ENCODE peak calls at places on chromosomes 12 and 14, in seven cellular contexts. D is fibroblast of the conjunctiva, L is iPS-NIHi11, X is nucleus accumbens, W is anterior cingulate cortex, A is NCI-H345, I is lower lobe of right lung. J is an unnamed sample.

GRCh38 chr14:49497725-49498348 is 88.3 kb downstream of the RPS29 start:
- DNase-seq in D (peak), L (peak), X (no peak), W (no peak), A (peak), I (no peak), J (no peak)

GRCh38 chr14:86912689-86913088 is 1080.3 kb downstream of the GALC start:
- DNase-seq in D (peak), L (no peak), X (no peak), W (no peak), A (no peak), I (no peak), J (no peak)

GRCh38 chr12:70609739-70610491 is 27.3 kb downstream of the PTPRB start:
- DNase-seq in D (no peak), L (peak), X (no peak), W (no peak), A (peak), I (peak), J (peak)

GRCh38 chr12:52907092-52907810 is 2.4 kb upstream of the KRT8 start:
- DNase-seq in D (no peak), L (peak), X (no peak), W (no peak), A (peak), I (peak), J (peak)

GRCh38 chr12:23006413-23006812 is 381.4 kb downstream of the ETNK1 start:
- DNase-seq in D (no peak), L (no peak), X (no peak), W (no peak), A (no peak), I (no peak), J (no peak)

GRCh38 chr12:55717397-55718007 is 1.7 kb downstream of the BLOC1S1 start:
- DNase-seq in D (no peak), L (no peak), X (no peak), W (no peak), A (no peak), I (no peak), J (no peak)

GRCh38 chr12:23543767-23544166 is 405.7 kb downstream of the SOX5 start:
- DNase-seq in D (no peak), L (no peak), X (no peak), W (no peak), A (no peak), I (no peak), J (no peak)

GRCh38 chr12:121611306-121611705 is 15.0 kb upstream of the ORAI1 start:
- DNase-seq in D (no peak), L (peak), X (no peak), W (no peak), A (no peak), I (no peak), J (no peak)

GRCh38 chr12:663293-663871 is at the start of gene NINJ2:
- DNase-seq in D (no peak), L (no peak), X (peak), W (no peak), A (no peak), I (no peak), J (no peak)

GRCh38 chr14:99430491-99430890 is 50.2 kb downstream of the SETD3 start:
- DNase-seq in D (no peak), L (peak), X (no peak), W (no peak), A (no peak), I (peak), J (no peak)

J was measured in suprapubic skin.